ENCODE peak calls at places on chromosomes 3 and 15, in seven cellular contexts. H is esophagus squamous epithelium; J is osteoblast; W is CD4-positive, CD25-positive, alpha-beta regulatory T cell; E is CD4-positive, alpha-beta memory T cell; B is uterus; A is ovary. N is an unnamed sample. For H3K4me1, the result is how much of the 10 kb centered on the place peaks cover.

GRCh38 chr3:48222616-48223513 is at the start of gene CAMP:
- DNase-seq in H (no peak), J (peak), W (no peak), E (no peak), B (no peak), A (no peak), N (no peak)

GRCh38 chr15:81313686-81314085 is 10.3 kb downstream of the STARD5 start:
- DNase-seq in H (no peak), J (no peak), W (no peak), E (no peak), B (no peak), A (no peak), N (no peak)

GRCh38 chr3:73669268-73669667 is 44.5 kb upstream of the PDZRN3 start:
- DNase-seq in H (no peak), J (peak), W (no peak), E (no peak), B (no peak), A (no peak), N (no peak)

GRCh38 chr3:23884481-23884880 is 32.3 kb downstream of the NKIRAS1 start:
- DNase-seq in H (no peak), J (no peak), W (no peak), E (no peak), B (no peak), A (no peak), N (no peak)

GRCh38 chr3:126258670-126259069 is 78.3 kb upstream of the ALDH1L1 start:
- DNase-seq in H (no peak), J (peak), W (peak), E (no peak), B (no peak), A (no peak), N (peak)

GRCh38 chr3:11272913-11273574 is 847 bp downstream of the ATG7 start:
- DNase-seq in H (no peak), J (no peak), W (peak), E (no peak), B (no peak), A (no peak), N (no peak)

GRCh38 chr15:46900992-46901391 is 816.3 kb upstream of the SEMA6D start:
- DNase-seq in H (no peak), J (no peak), W (no peak), E (no peak), B (no peak), A (no peak), N (no peak)

GRCh38 chr3:161042023-161042501 is 63.1 kb downstream of the B3GALNT1 start:
- DNase-seq in H (no peak), J (peak), W (no peak), E (no peak), B (no peak), A (no peak), N (no peak)

GRCh38 chr15:67796728-67797127 is 28.6 kb upstream of the SKOR1 start:
- DNase-seq in H (no peak), J (no peak), W (no peak), E (no peak), B (no peak), A (no peak), N (no peak)

GRCh38 chr3:140219923-140220452 is 285.0 kb downstream of the CLSTN2 start:
- DNase-seq in H (no peak), J (peak), W (peak), E (no peak), B (no peak), A (no peak), N (no peak)

GRCh38 chr3:113258311-113258710 is 47.0 kb downstream of the BOC start:
- DNase-seq in H (no peak), J (no peak), W (no peak), E (no peak), B (no peak), A (no peak), N (no peak)

GRCh38 chr15:88166330-88166993 is 90.1 kb downstream of the NTRK3 start:
- DNase-seq in H (no peak), J (no peak), W (no peak), E (no peak), B (no peak), A (no peak), N (peak)

GRCh38 chr15:42270996-42271395 is 2.0 kb upstream of the GANC start:
- DNase-seq in H (no peak), J (peak), W (no peak), E (no peak), B (no peak), A (no peak), N (no peak)
- H3K4me3 ChIP-seq in H (peak), J (peak), W (peak), E (no peak), B (no peak), A (no peak), N (peak)

DNA sequence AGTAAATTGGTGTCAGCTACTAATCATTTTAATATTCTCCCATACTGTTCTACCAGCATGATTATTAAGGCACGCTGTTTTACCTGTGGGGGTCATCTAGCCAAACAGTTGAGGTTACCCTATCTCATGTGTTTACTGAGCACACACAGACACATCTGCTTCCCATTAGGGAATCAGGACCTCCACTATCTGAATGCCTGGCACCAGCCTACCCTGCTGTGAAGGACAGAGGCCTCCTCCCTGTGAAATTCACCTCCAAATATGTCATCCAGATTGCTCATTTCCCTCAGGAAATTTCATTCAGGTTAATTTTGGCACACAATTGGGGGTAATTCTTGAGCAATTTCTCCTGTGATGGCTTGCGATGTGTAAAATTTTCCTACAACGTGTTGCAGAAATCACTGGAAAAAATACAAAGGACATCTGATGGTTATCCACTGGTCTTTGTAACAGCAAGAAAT is 155.6 kb upstream of the NR2E3 start:
- DNase-seq in H (no peak), J (no peak), W (no peak), E (no peak), B (no peak), A (no peak), N (no peak)
- H3K4me1 ChIP-seq in H (under half), J (under half), W (under half), E (under half), B (under half), A (under half), N (under half)

GRCh38 chr3:26622634-26623408 is at the start of gene LRRC3B:
- DNase-seq in H (no peak), J (peak), W (no peak), E (no peak), B (no peak), A (no peak), N (no peak)
- H3K4me3 ChIP-seq in H (peak), J (no peak), W (no peak), E (no peak), B (no peak), A (peak), N (no peak)

GRCh38 chr15:60043744-60044435 is 39.8 kb downstream of the FOXB1 start:
- DNase-seq in H (no peak), J (no peak), W (no peak), E (no peak), B (no peak), A (no peak), N (peak)
- H3K4me1 ChIP-seq in H (under half), J (under half), W (under half), E (under half), B (under half), A (under half), N (under half)

GRCh38 chr3:100103558-100104441 is 10.5 kb downstream of the FILIP1L start:
- DNase-seq in H (no peak), J (peak), W (no peak), E (no peak), B (no peak), A (no peak), N (no peak)
- H3K4me3 ChIP-seq in H (no peak), J (no peak), W (no peak), E (no peak), B (no peak), A (no peak), N (no peak)

GRCh38 chr3:16174389-16174788 is at the start of gene GALNT15:
- DNase-seq in H (peak), J (peak), W (no peak), E (no peak), B (peak), A (peak), N (no peak)
- H3K4me1 ChIP-seq in H (under half), J (under half), W (under half), E (under half), B (under half), A (under half), N (under half)

N was measured in DND-41.